ENCODE peak calls at places on chromosomes 6 and 20, in nine cellular contexts. T, H, E, M, U, O, R, J and Q are unnamed samples.

GRCh38 chr6:14540276-14540675 is 422.7 kb downstream of the CD83 start:
- DNase-seq in U (no peak), J (no peak), E (no peak), O (peak), H (no peak), R (no peak), M (no peak), T (no peak), Q (no peak)

GRCh38 chr20:63895202-63895885 is 418 bp downstream of the DNAJC5 start:
- DNase-seq in O (no peak), U (peak), T (no peak), M (no peak), H (no peak), J (no peak), R (no peak), E (no peak), Q (no peak)

GRCh38 chr6:165049362-165049761 is 260.0 kb downstream of the C6orf118 start:
- DNase-seq in R (no peak), O (no peak), E (no peak), T (peak), U (peak), H (no peak), J (no peak), M (no peak), Q (peak)

GRCh38 chr6:131629656-131630055 is 1.6 kb upstream of the MED23 start:
- DNase-seq in E (no peak), J (no peak), O (no peak), M (no peak), R (no peak), T (no peak), U (no peak), H (no peak), Q (peak)

GRCh38 chr6:506508-506907 is 115.0 kb downstream of the IRF4 start:
- DNase-seq in H (no peak), O (no peak), U (no peak), E (no peak), T (no peak), J (no peak), R (no peak), M (peak), Q (no peak)

GRCh38 chr20:32358883-32359632 is 927 bp downstream of the ASXL1 start:
- DNase-seq in O (peak), U (peak), R (peak), T (peak), M (peak), H (peak), E (no peak), J (peak), Q (peak)

GRCh38 chr20:24620937-24621519 is 151.6 kb downstream of the SYNDIG1 start:
- DNase-seq in R (no peak), E (no peak), U (no peak), M (no peak), J (no peak), O (no peak), H (no peak), T (no peak), Q (no peak)

GRCh38 chr6:99349620-99350141 is at the start of gene FAXC:
- DNase-seq in J (no peak), O (peak), M (no peak), R (no peak), T (peak), U (no peak), E (no peak), H (peak), Q (peak)

GRCh38 chr20:61387204-61387958 is 135.3 kb downstream of the CDH4 start:
- DNase-seq in M (no peak), E (no peak), U (no peak), O (no peak), T (peak), H (no peak), R (no peak), J (no peak), Q (peak)

GRCh38 chr20:17987988-17988387 is 19.2 kb downstream of the MGME1 start:
- DNase-seq in R (no peak), U (no peak), O (no peak), E (no peak), J (no peak), T (no peak), H (no peak), M (no peak), Q (no peak)

GRCh38 chr20:2845607-2846006 is 5.1 kb downstream of the VPS16 start:
- DNase-seq in R (no peak), O (no peak), U (no peak), T (no peak), J (no peak), M (no peak), H (no peak), E (no peak), Q (no peak)

GRCh38 chr6:129120856-129121255 is 237.9 kb downstream of the LAMA2 start:
- DNase-seq in H (no peak), E (no peak), T (peak), R (no peak), J (no peak), M (no peak), U (no peak), O (peak), Q (no peak)